ENCODE peak calls at places on chromosomes 4 and X, in ten cellular contexts. L, Z, B, Y, W, X, A, F, N and P are unnamed samples.

GRCh38 chrX:20347486-20347885 is 80.8 kb upstream of the RPS6KA3 start:
- DNase-seq in N (peak), X (no peak), B (no peak), L (no peak), Z (no peak), F (no peak), W (no peak), Y (peak), A (no peak), P (no peak)

GRCh38 chr4:165502919-165503907 is 124.4 kb downstream of the CPE start:
- DNase-seq in N (peak), W (no peak), A (no peak), B (peak), Z (no peak), X (no peak), Y (peak), F (peak), L (no peak), P (no peak)

GRCh38 chrX:7414753-7415152 is 266.8 kb upstream of the PUDP start:
- DNase-seq in X (no peak), L (no peak), A (no peak), Y (no peak), W (no peak), Z (no peak), N (no peak), F (no peak), B (no peak), P (no peak)

GRCh38 chrX:3326721-3327120 is 19.7 kb downstream of the MXRA5 start:
- DNase-seq in N (no peak), Z (no peak), X (no peak), Y (peak), L (no peak), A (peak), B (no peak), F (no peak), W (no peak), P (no peak)

GRCh38 chr4:120331486-120332281 is 265.0 kb upstream of the MAD2L1 start:
- DNase-seq in N (peak), Z (no peak), X (no peak), Y (peak), A (no peak), F (peak), B (peak), L (no peak), W (no peak), P (no peak)

GRCh38 chr4:113564493-113564892 is 197.0 kb downstream of the CAMK2D start:
- DNase-seq in A (no peak), W (no peak), Z (no peak), X (no peak), N (no peak), Y (no peak), F (no peak), L (no peak), B (no peak), P (no peak)

GRCh38 chrX:1946974-1947373 is 332.1 kb downstream of the ASMT start:
- DNase-seq in N (no peak), X (no peak), Z (no peak), A (no peak), L (no peak), F (no peak), W (no peak), Y (no peak), B (no peak), P (no peak)

GRCh38 chr4:143302526-143302925 is 34.1 kb upstream of the GAB1 start:
- DNase-seq in A (no peak), L (no peak), N (peak), F (no peak), Z (no peak), W (no peak), Y (peak), B (no peak), X (no peak), P (no peak)

GRCh38 chrX:13689519-13690211 is 737 bp downstream of the RAB9A start:
- DNase-seq in F (no peak), Y (peak), L (no peak), W (no peak), X (no peak), Z (no peak), B (no peak), A (no peak), N (peak), P (no peak)

GRCh38 chr4:79650794-79651431 is 242.9 kb upstream of the GK2 start:
- DNase-seq in A (no peak), L (no peak), N (peak), W (no peak), X (no peak), Y (peak), Z (no peak), B (peak), F (no peak), P (no peak)

GRCh38 chr4:20251796-20252655 is at the start of gene SLIT2:
- DNase-seq in W (peak), Z (peak), L (peak), F (peak), A (no peak), B (peak), Y (peak), X (peak), N (peak), P (peak)

GRCh38 chrX:80751456-80751855 is 58.2 kb downstream of the BRWD3 start:
- DNase-seq in Z (no peak), B (peak), N (peak), Y (no peak), L (no peak), A (no peak), F (no peak), W (no peak), X (no peak), P (no peak)

GRCh38 chr4:185859106-185859505 is 47.1 kb upstream of the SORBS2 start:
- DNase-seq in L (no peak), N (peak), Y (no peak), F (no peak), B (no peak), W (no peak), X (peak), A (no peak), Z (no peak), P (no peak)

GRCh38 chr4:4185528-4185927 is 41.2 kb downstream of the OTOP1 start:
- DNase-seq in L (no peak), Y (no peak), A (no peak), B (peak), Z (no peak), W (no peak), N (no peak), F (no peak), X (no peak), P (no peak)

GRCh38 chr4:69849297-69849696 is 10.6 kb downstream of the SULT1E1 start:
- DNase-seq in L (no peak), W (no peak), Y (no peak), F (no peak), N (no peak), A (no peak), B (no peak), X (no peak), Z (no peak), P (no peak)

GRCh38 chrX:107602694-107603239 is 25.5 kb upstream of the PRPS1 start:
- DNase-seq in B (no peak), A (no peak), X (no peak), N (no peak), L (no peak), Y (no peak), Z (no peak), F (no peak), W (no peak), P (no peak)

GRCh38 chrX:50903387-50904027 is 7.0 kb upstream of the BMP15 start:
- DNase-seq in A (no peak), Y (peak), W (peak), B (peak), X (peak), L (peak), Z (peak), F (peak), N (peak), P (peak)

GRCh38 chr4:3611778-3612177 is 79.6 kb upstream of the LRPAP1 start:
- DNase-seq in X (no peak), A (no peak), F (no peak), B (no peak), Z (no peak), Y (no peak), L (no peak), N (no peak), W (no peak), P (no peak)

GRCh38 chr4:182628000-182628399 is 289.2 kb downstream of the DCTD start:
- DNase-seq in L (no peak), N (no peak), F (no peak), Y (no peak), X (no peak), A (no peak), Z (no peak), B (no peak), W (no peak), P (no peak)

GRCh38 chrX:1589356-1590130 is 1.9 kb upstream of the AKAP17A start:
- DNase-seq in B (no peak), F (no peak), L (no peak), Y (no peak), X (no peak), N (no peak), A (no peak), W (no peak), Z (no peak), P (no peak)

GRCh38 chr4:121252224-121252806 is 88.2 kb upstream of the TNIP3 start:
- DNase-seq in W (peak), B (peak), X (peak), Y (peak), Z (peak), L (peak), F (peak), N (peak), A (peak), P (peak)

GRCh38 chrX:81259714-81260395 is 58.0 kb downstream of the SH3BGRL start:
- DNase-seq in Y (peak), W (no peak), Z (no peak), N (peak), A (no peak), F (no peak), X (no peak), B (peak), L (no peak), P (no peak)

GRCh38 chr4:165199286-165199685 is 8.1 kb upstream of the KLHL2 start:
- DNase-seq in X (no peak), W (no peak), L (no peak), B (peak), Z (no peak), A (no peak), Y (no peak), F (no peak), N (peak), P (no peak)

GRCh38 chr4:106021737-106022410 is 126.6 kb downstream of the NPNT start:
- DNase-seq in A (no peak), W (no peak), Z (no peak), X (no peak), L (no peak), F (no peak), Y (no peak), B (no peak), N (peak), P (no peak)
- TF ChIP-seq CTCF in A (no peak), W (no peak), Z (no peak), X (no peak), L (no peak), F (no peak), Y (no peak), B (no peak), N (no peak), P (no peak)

GRCh38 chr4:11218692-11219091 is 210.0 kb downstream of the HS3ST1 start:
- DNase-seq in A (no peak), Y (no peak), F (peak), X (no peak), L (no peak), W (no peak), B (peak), N (no peak), Z (no peak), P (no peak)
- TF ChIP-seq CTCF in A (no peak), Y (no peak), F (no peak), X (no peak), L (no peak), W (no peak), B (peak), N (no peak), Z (peak), P (no peak)

GRCh38 chrX:40539214-40540142 is 41.3 kb upstream of the ATP6AP2 start:
- DNase-seq in Z (no peak), N (peak), B (peak), L (peak), W (peak), A (no peak), X (peak), Y (peak), F (no peak), P (peak)
- TF ChIP-seq CTCF in Z (peak), N (no peak), B (no peak), L (peak), W (no peak), A (peak), X (no peak), Y (no peak), F (no peak), P (no peak)

DNA sequence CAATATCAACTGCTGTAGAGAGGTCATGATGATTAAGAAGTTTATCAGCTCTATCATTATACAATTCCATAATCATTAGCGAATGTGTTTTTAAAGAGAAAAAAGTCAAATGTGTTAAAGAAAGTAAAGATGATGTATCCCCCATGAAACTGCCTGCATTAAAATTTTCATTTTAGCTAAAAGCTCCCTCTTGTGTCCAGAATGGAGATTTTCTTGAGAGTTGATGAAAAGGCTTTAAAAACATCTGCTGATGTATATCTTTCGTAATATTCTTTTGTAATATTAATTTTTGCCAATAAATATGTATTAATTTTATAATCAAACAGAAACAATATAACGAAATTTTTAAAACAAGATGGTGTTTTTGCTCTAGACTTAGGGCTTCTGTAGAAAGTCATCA is 52.1 kb upstream of the LHFPL1 start:
- DNase-seq in Z (no peak), F (no peak), N (no peak), B (no peak), X (no peak), L (no peak), W (no peak), A (no peak), Y (peak), P (no peak)
- TF ChIP-seq CTCF in Z (peak), F (no peak), N (no peak), B (no peak), X (no peak), L (no peak), W (peak), A (no peak), Y (peak), P (peak)

GRCh38 chr4:174365018-174365587 is 81.4 kb downstream of the CEP44 start:
- DNase-seq in Z (no peak), L (peak), F (peak), A (no peak), B (peak), W (peak), N (peak), Y (peak), X (peak), P (no peak)
- TF ChIP-seq CTCF in Z (peak), L (peak), F (peak), A (peak), B (peak), W (peak), N (peak), Y (peak), X (no peak), P (peak)

DNA sequence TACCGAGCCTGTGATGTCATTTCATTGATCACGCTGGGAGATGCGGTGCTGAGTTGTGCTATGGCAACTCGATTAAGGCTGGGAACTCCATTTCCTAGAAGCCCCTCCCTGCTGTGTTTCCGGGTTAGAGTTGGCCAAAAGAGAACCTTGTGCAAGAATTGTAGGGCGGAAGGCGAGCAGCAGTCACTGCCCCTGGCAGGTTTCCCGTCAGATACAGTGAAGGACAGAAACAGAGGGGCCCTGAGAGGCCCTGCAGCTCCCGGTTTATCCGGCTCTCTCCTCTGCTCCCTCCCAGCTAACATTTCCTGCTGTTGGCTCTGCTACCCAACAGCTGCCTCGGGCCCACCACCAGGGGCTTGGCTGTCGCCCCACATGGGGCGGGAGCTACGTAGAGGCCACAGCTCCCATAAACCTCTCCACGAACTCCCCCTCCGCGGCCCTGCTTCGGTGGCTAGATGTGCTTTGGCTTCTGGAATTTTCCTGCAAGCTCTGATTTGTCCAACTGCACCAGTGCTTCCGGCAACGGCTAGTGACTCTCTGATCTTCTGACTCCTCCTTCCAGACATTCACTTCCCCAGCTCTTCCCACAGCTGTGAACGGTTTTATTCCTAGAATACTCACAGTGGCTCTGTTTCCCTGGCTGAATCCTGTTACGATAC is 74.9 kb upstream of the USP9X start:
- DNase-seq in L (peak), Z (no peak), N (peak), Y (peak), W (peak), X (peak), B (peak), A (peak), F (no peak), P (peak)
- TF ChIP-seq CTCF in L (no peak), Z (peak), N (peak), Y (no peak), W (no peak), X (no peak), B (no peak), A (peak), F (no peak), P (no peak)

GRCh38 chr4:156638332-156638731 is 333.3 kb downstream of the PDGFC start:
- DNase-seq in X (no peak), Z (no peak), N (peak), A (no peak), B (no peak), F (no peak), W (no peak), Y (peak), L (no peak), P (no peak)

GRCh38 chr4:156636398-156636797 is 335.2 kb downstream of the PDGFC start:
- DNase-seq in Z (no peak), W (no peak), L (no peak), B (no peak), A (no peak), X (no peak), F (no peak), N (no peak), Y (no peak), P (no peak)

GRCh38 chr4:156634612-156635011 is 337.0 kb downstream of the PDGFC start:
- DNase-seq in A (no peak), X (no peak), W (no peak), L (no peak), N (peak), Y (no peak), Z (no peak), F (no peak), B (no peak), P (no peak)

GRCh38 chr4:156633846-156634245 is 337.8 kb downstream of the PDGFC start:
- DNase-seq in Z (no peak), A (no peak), L (no peak), N (no peak), F (no peak), Y (no peak), X (no peak), W (no peak), B (no peak), P (no peak)

GRCh38 chr4:156635046-156635445 is 336.6 kb downstream of the PDGFC start:
- DNase-seq in X (no peak), N (peak), W (no peak), A (no peak), B (no peak), Z (no peak), Y (no peak), F (no peak), L (no peak), P (no peak)
- TF ChIP-seq CTCF in X (no peak), N (no peak), W (no peak), A (no peak), B (no peak), Z (no peak), Y (no peak), F (no peak), L (no peak), P (no peak)

DNA sequence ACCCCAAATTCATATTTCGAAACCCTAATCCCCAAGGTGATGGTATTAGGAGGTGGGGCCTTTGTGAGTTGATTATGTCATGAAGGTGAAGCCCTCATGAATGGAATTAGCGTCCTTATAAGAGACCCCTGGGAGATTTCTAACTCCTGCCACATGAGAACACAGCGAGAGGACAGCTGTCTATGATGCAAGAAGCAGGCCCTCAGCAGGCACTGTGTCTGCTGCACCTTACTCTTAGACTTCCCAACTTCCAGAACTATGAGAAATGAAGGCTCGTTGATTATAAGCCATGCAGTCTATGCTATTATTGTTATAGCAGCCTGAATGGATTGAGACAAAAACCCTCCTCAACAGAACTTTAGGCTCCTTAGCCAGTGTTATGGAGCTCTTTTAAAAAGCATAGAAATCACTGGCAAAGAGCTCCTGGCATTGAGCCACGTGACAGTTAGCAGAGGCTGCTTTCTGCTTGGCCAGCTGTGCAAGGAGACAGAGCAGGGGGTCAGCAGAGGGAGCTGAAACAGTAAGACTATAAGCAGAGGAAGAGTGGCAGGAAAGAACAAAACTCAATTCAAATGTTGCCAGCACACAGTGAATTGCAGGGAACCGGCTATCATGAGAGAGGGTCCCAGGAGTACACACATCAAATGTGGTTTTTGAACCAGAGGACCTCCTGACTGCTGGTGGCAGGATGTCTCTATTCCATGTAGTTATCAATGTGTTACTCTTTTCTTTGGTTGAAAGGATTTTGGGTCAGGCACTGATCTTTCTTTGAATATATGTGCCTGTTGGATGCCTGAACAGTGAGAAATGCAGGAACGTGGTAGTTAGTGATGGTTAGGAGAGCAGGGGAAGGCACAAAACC is 219.3 kb upstream of the FAT1 start:
- DNase-seq in L (no peak), B (no peak), X (peak), A (no peak), W (peak), F (no peak), Y (peak), Z (no peak), N (peak), P (no peak)
- TF ChIP-seq CTCF in L (no peak), B (no peak), X (no peak), A (no peak), W (no peak), F (no peak), Y (no peak), Z (no peak), N (no peak), P (no peak)

GRCh38 chrX:29947225-29947624 is 268.1 kb upstream of the MAGEB2 start:
- DNase-seq in Z (no peak), L (no peak), A (no peak), W (no peak), N (no peak), F (no peak), Y (peak), X (no peak), B (no peak), P (no peak)

GRCh38 chrX:29952016-29952415 is 263.3 kb upstream of the MAGEB2 start:
- DNase-seq in F (no peak), W (no peak), Y (no peak), X (no peak), A (no peak), Z (no peak), B (no peak), L (no peak), N (no peak), P (no peak)

GRCh38 chrX:29948653-29949052 is 266.7 kb upstream of the MAGEB2 start:
- DNase-seq in Y (peak), A (no peak), Z (no peak), N (peak), F (no peak), B (peak), W (no peak), X (no peak), L (no peak), P (no peak)
- TF ChIP-seq CTCF in Y (no peak), A (no peak), Z (no peak), N (no peak), F (no peak), B (no peak), W (no peak), X (no peak), L (no peak), P (no peak)